ENCODE peak calls at places on chromosomes 13 and 19, in nine cellular contexts. U, X, N, G, M, C, P, K and T are unnamed samples.

GRCh38 chr19:48644839-48645651 is 942 bp downstream of the CA11 start:
- DNase-seq in U (peak), N (peak), G (peak), C (peak), P (peak), X (peak), M (peak), K (peak), T (peak)

GRCh38 chr19:39833464-39834286 is at the start of gene DYRK1B:
- DNase-seq in P (peak), K (peak), G (peak), N (no peak), C (no peak), U (peak), M (peak), X (peak), T (no peak)

GRCh38 chr19:19276386-19276785 is 3.3 kb upstream of the TM6SF2 start:
- DNase-seq in P (peak), C (no peak), G (peak), N (no peak), X (peak), M (peak), K (no peak), U (no peak), T (no peak)

GRCh38 chr19:17749912-17750317 is 1.4 kb upstream of the FCHO1 start:
- DNase-seq in N (no peak), G (no peak), X (peak), C (no peak), U (no peak), P (no peak), K (no peak), M (no peak), T (no peak)

GRCh38 chr13:47603365-47603764 is 397.7 kb downstream of the SUCLA2 start:
- DNase-seq in X (no peak), P (no peak), G (peak), M (peak), C (no peak), K (no peak), N (no peak), U (no peak), T (no peak)

GRCh38 chr13:59112375-59112774 is 1051.4 kb downstream of the DIAPH3 start:
- DNase-seq in U (no peak), K (peak), P (peak), X (peak), N (no peak), M (peak), C (peak), G (peak), T (no peak)

GRCh38 chr19:50461066-50461875 is 15.0 kb upstream of the EMC10 start:
- DNase-seq in K (peak), U (peak), N (peak), M (peak), C (peak), G (peak), X (peak), P (peak), T (no peak)

GRCh38 chr13:113176292-113176691 is 17.8 kb downstream of the PROZ start:
- DNase-seq in U (no peak), N (no peak), K (no peak), M (no peak), C (no peak), X (no peak), P (no peak), G (no peak), T (no peak)

GRCh38 chr13:68676513-68677115 is 1431.0 kb upstream of the ATXN8OS start:
- DNase-seq in G (no peak), C (no peak), K (no peak), P (no peak), X (peak), N (no peak), U (no peak), M (peak), T (no peak)

GRCh38 chr19:4780860-4781259 is 10.7 kb upstream of the FEM1A start:
- DNase-seq in G (no peak), K (no peak), C (no peak), M (no peak), X (no peak), N (no peak), P (no peak), U (no peak), T (no peak)

GRCh38 chr19:28605501-28606268 is 607.3 kb downstream of the UQCRFS1 start:
- DNase-seq in U (no peak), G (no peak), X (no peak), C (no peak), N (no peak), P (no peak), K (no peak), M (no peak), T (no peak)

GRCh38 chr13:110636053-110636475 is 20.7 kb downstream of the NAXD start:
- DNase-seq in K (no peak), C (no peak), N (no peak), U (no peak), P (no peak), G (no peak), X (no peak), M (no peak), T (no peak)

GRCh38 chr13:40665754-40666057 is 735 bp downstream of the FOXO1 start:
- DNase-seq in N (no peak), P (peak), X (no peak), M (peak), C (peak), G (no peak), K (no peak), U (no peak), T (no peak)

GRCh38 chr13:38582133-38582532 is 104.7 kb upstream of the FREM2 start:
- DNase-seq in N (peak), K (no peak), G (peak), P (peak), U (peak), C (peak), X (peak), M (peak), T (peak)

GRCh38 chr19:42220751-42221097 is 612 bp downstream of the ZNF526 start:
- DNase-seq in X (no peak), N (no peak), P (no peak), C (no peak), G (no peak), K (no peak), M (no peak), U (no peak), T (no peak)

GRCh38 chr13:68190826-68191225 is 960.7 kb upstream of the PCDH9 start:
- DNase-seq in G (no peak), K (no peak), C (no peak), P (peak), N (no peak), X (peak), U (no peak), M (peak), T (no peak)

GRCh38 chr13:93180376-93180966 is 46.1 kb upstream of the GPC6 start:
- DNase-seq in X (peak), G (peak), C (no peak), K (no peak), N (no peak), P (no peak), U (no peak), M (peak), T (no peak)

GRCh38 chr19:555474-555808 is 11.6 kb downstream of the GZMM start:
- DNase-seq in N (no peak), M (no peak), C (no peak), G (no peak), K (no peak), P (no peak), X (no peak), U (no peak), T (no peak)

GRCh38 chr19:2422951-2423880 is 4.2 kb downstream of the TIMM13 start:
- DNase-seq in C (no peak), X (no peak), N (no peak), P (no peak), K (no peak), U (no peak), M (no peak), G (no peak), T (no peak)

GRCh38 chr19:3409346-3410064 is 43.1 kb downstream of the NFIC start:
- DNase-seq in M (no peak), N (no peak), X (no peak), U (no peak), C (no peak), G (no peak), K (no peak), P (no peak), T (no peak)